ENCODE peak calls at places on chromosome 10, in nine cellular contexts. H is GM20000, K is astrocyte of the cerebellum, I is cardiac fibroblast, T is PC-9, B is epithelial cell of esophagus, R is psoas muscle, S is AG04450, L is MM.1S. X is an unnamed sample.

GRCh38 chr10:43255644-43256431 is 11.0 kb downstream of the RASGEF1A start:
- DNase-seq in T (no peak), B (peak), K (no peak), L (peak), I (peak), S (no peak), R (no peak), H (peak), X (peak)

GRCh38 chr10:62352356-62352963 is 21.7 kb upstream of the ZNF365 start:
- DNase-seq in H (no peak), R (no peak), I (peak), K (no peak), T (no peak), L (no peak), S (no peak), B (peak), X (no peak)

GRCh38 chr10:74927701-74928100 is 101.3 kb downstream of the KAT6B start:
- DNase-seq in K (no peak), L (no peak), H (no peak), T (no peak), R (no peak), I (peak), B (peak), S (no peak), X (no peak)

GRCh38 chr10:114876602-114877300 is 55.2 kb downstream of the FHIP2A start:
- DNase-seq in B (peak), R (peak), K (no peak), H (peak), L (peak), I (peak), T (peak), S (no peak), X (peak)

GRCh38 chr10:99560277-99561126 is 27.8 kb downstream of the NKX2-3 start:
- DNase-seq in K (no peak), R (no peak), I (peak), S (no peak), B (peak), T (no peak), L (peak), H (peak), X (peak)

GRCh38 chr10:80253266-80253962 is 36.0 kb downstream of the MAT1A start:
- DNase-seq in S (no peak), K (no peak), I (peak), B (no peak), H (peak), T (no peak), L (peak), R (no peak), X (no peak)

GRCh38 chr10:98268694-98269386 is 846 bp upstream of the LOXL4 start:
- DNase-seq in I (peak), T (no peak), L (no peak), R (no peak), K (no peak), S (no peak), B (no peak), H (peak), X (no peak)

GRCh38 chr10:22427890-22428571 is 82.7 kb downstream of the SPAG6 start:
- DNase-seq in L (no peak), H (no peak), B (peak), K (peak), T (peak), I (peak), S (peak), R (no peak), X (no peak)

GRCh38 chr10:59585046-59585700 is 124.5 kb downstream of the SLC16A9 start:
- DNase-seq in T (no peak), K (no peak), H (no peak), R (no peak), S (no peak), I (peak), L (no peak), B (peak), X (no peak)

GRCh38 chr10:76902949-76903348 is 734.7 kb downstream of the KCNMA1 start:
- DNase-seq in B (peak), H (no peak), L (no peak), R (peak), I (peak), S (no peak), T (no peak), K (no peak), X (peak)

GRCh38 chr10:102241444-102242117 is at the start of gene PITX3:
- DNase-seq in H (peak), S (peak), I (peak), R (peak), T (peak), L (peak), B (peak), K (peak), X (peak)

GRCh38 chr10:30047430-30047829 is 12.0 kb downstream of the JCAD start:
- DNase-seq in S (no peak), T (no peak), K (no peak), R (no peak), H (no peak), L (no peak), I (no peak), B (no peak), X (no peak)

GRCh38 chr10:22635650-22636049 is 78.7 kb downstream of the PIP4K2A start:
- DNase-seq in R (no peak), L (no peak), I (no peak), T (no peak), S (no peak), B (no peak), K (no peak), H (no peak), X (no peak)

GRCh38 chr10:5447611-5448071 is 35.3 kb downstream of the NET1 start:
- DNase-seq in T (no peak), K (no peak), S (no peak), H (peak), I (peak), L (peak), R (no peak), B (peak), X (no peak)

GRCh38 chr10:59633063-59633462 is 76.6 kb downstream of the SLC16A9 start:
- DNase-seq in B (no peak), T (no peak), L (no peak), S (no peak), K (no peak), H (no peak), R (no peak), I (no peak), X (no peak)

GRCh38 chr10:102841827-102842345 is 4.7 kb upstream of the CYP17A1 start:
- DNase-seq in S (no peak), L (no peak), R (no peak), K (no peak), B (no peak), T (no peak), I (no peak), H (no peak), X (no peak)

GRCh38 chr10:129627442-129627841 is 160.4 kb downstream of the MGMT start:
- DNase-seq in I (no peak), R (no peak), L (no peak), K (no peak), H (no peak), S (no peak), T (no peak), B (no peak), X (no peak)

GRCh38 chr10:131211965-131212619 is 99.4 kb downstream of the TCERG1L start:
- DNase-seq in S (no peak), L (no peak), T (no peak), H (no peak), R (peak), I (no peak), B (no peak), K (no peak), X (no peak)

GRCh38 chr10:74827694-74828093 is 1.3 kb downstream of the KAT6B start:
- DNase-seq in L (no peak), B (no peak), H (no peak), I (no peak), T (no peak), K (no peak), S (no peak), R (no peak), X (no peak)

GRCh38 chr10:17781856-17782255 is 27.3 kb upstream of the MRC1 start:
- DNase-seq in H (no peak), I (no peak), B (no peak), L (no peak), T (no peak), S (no peak), K (no peak), R (no peak), X (no peak)

GRCh38 chr10:101566333-101567164 is 21.5 kb downstream of the POLL start:
- DNase-seq in L (no peak), R (peak), K (no peak), B (no peak), I (no peak), H (peak), S (no peak), T (no peak), X (peak)

GRCh38 chr10:132984801-132985545 is 42.6 kb upstream of the CFAP46 start:
- DNase-seq in L (no peak), T (no peak), B (no peak), S (no peak), I (no peak), K (no peak), R (peak), H (no peak), X (no peak)

GRCh38 chr10:125157473-125157865 is 2.9 kb downstream of the CTBP2 start:
- DNase-seq in L (no peak), R (no peak), H (no peak), S (no peak), K (no peak), T (peak), I (no peak), B (no peak), X (no peak)

GRCh38 chr10:33258951-33259350 is 75.5 kb downstream of the NRP1 start:
- DNase-seq in S (no peak), L (no peak), R (no peak), H (no peak), T (no peak), K (no peak), B (peak), I (peak), X (no peak)

GRCh38 chr10:27819781-27820531 is 74.3 kb upstream of the MKX start:
- DNase-seq in R (peak), L (no peak), I (peak), K (peak), B (peak), S (peak), H (no peak), T (no peak), X (no peak)

GRCh38 chr10:125116652-125117310 is 43.6 kb downstream of the CTBP2 start:
- DNase-seq in B (no peak), H (no peak), K (no peak), L (no peak), S (no peak), I (no peak), R (peak), T (no peak), X (no peak)

GRCh38 chr10:62025134-62025794 is 123.8 kb downstream of the ARID5B start:
- DNase-seq in B (peak), S (no peak), I (no peak), R (no peak), K (no peak), H (no peak), T (no peak), L (no peak), X (no peak)

GRCh38 chr10:4867520-4868356 is 41.7 kb downstream of the AKR1E2 start:
- DNase-seq in K (no peak), R (no peak), H (no peak), I (peak), T (no peak), L (no peak), B (no peak), S (no peak), X (peak)

GRCh38 chr10:132655735-132656134 is 118.1 kb downstream of the INPP5A start:
- DNase-seq in L (no peak), T (no peak), R (peak), H (no peak), S (no peak), K (no peak), I (no peak), B (no peak), X (no peak)

GRCh38 chr10:37623506-37623905 is 233.9 kb downstream of the ZNF248 start:
- DNase-seq in K (no peak), L (no peak), T (no peak), S (no peak), H (no peak), R (no peak), I (no peak), B (no peak), X (no peak)

GRCh38 chr10:43262043-43262901 is 4.6 kb downstream of the RASGEF1A start:
- DNase-seq in L (no peak), S (no peak), I (no peak), R (no peak), B (no peak), K (no peak), H (no peak), T (no peak), X (no peak)

GRCh38 chr10:87546221-87546620 is 41.5 kb downstream of the MINPP1 start:
- DNase-seq in S (no peak), I (peak), B (no peak), K (no peak), L (peak), R (no peak), T (no peak), H (no peak), X (no peak)

GRCh38 chr10:78197628-78198272 is 164.1 kb downstream of the RPS24 start:
- DNase-seq in K (no peak), B (no peak), R (no peak), I (no peak), L (peak), H (no peak), T (no peak), S (no peak), X (no peak)

GRCh38 chr10:119687192-119688032 is 36.2 kb downstream of the BAG3 start:
- DNase-seq in S (no peak), L (no peak), K (peak), T (no peak), H (no peak), I (no peak), B (peak), R (no peak), X (peak)

GRCh38 chr10:58436071-58436470 is 50.9 kb downstream of the TFAM start:
- DNase-seq in B (peak), K (no peak), I (peak), T (peak), S (no peak), R (no peak), H (no peak), L (peak), X (peak)

GRCh38 chr10:50932113-50932512 is 46.7 kb upstream of the A1CF start:
- DNase-seq in L (no peak), T (no peak), R (no peak), K (no peak), B (no peak), S (no peak), H (no peak), I (peak), X (no peak)

GRCh38 chr10:86225098-86225782 is 141.4 kb downstream of the GRID1 start:
- DNase-seq in H (no peak), B (peak), S (no peak), T (no peak), K (peak), L (peak), I (peak), R (peak), X (no peak)

DNA sequence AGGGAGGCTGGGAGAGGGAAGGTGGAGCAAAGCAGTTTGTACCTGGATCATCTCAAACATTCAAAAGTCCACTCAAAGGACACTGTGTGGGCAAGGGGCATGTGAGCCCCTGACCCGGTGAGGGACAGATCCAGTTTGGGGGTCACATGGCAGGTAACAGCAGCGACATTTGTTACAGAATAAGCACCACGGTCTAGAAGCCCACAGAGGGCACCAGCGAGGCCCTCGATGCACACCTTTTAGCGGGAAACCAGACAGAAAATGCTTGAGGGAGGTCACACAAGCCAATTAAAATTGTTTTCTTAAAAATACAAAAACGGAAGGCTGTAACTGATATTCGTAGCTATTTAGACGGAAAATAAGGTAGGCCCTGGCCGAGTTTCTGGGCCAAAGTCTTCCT is 144.4 kb downstream of the ZMYND11 start:
- DNase-seq in S (no peak), I (no peak), R (no peak), B (no peak), L (no peak), K (no peak), H (no peak), T (no peak), X (no peak)
- TF ChIP-seq CTCF in S (no peak), I (no peak), R (no peak), B (no peak), L (no peak), K (no peak), H (no peak), T (no peak), X (no peak)

DNA sequence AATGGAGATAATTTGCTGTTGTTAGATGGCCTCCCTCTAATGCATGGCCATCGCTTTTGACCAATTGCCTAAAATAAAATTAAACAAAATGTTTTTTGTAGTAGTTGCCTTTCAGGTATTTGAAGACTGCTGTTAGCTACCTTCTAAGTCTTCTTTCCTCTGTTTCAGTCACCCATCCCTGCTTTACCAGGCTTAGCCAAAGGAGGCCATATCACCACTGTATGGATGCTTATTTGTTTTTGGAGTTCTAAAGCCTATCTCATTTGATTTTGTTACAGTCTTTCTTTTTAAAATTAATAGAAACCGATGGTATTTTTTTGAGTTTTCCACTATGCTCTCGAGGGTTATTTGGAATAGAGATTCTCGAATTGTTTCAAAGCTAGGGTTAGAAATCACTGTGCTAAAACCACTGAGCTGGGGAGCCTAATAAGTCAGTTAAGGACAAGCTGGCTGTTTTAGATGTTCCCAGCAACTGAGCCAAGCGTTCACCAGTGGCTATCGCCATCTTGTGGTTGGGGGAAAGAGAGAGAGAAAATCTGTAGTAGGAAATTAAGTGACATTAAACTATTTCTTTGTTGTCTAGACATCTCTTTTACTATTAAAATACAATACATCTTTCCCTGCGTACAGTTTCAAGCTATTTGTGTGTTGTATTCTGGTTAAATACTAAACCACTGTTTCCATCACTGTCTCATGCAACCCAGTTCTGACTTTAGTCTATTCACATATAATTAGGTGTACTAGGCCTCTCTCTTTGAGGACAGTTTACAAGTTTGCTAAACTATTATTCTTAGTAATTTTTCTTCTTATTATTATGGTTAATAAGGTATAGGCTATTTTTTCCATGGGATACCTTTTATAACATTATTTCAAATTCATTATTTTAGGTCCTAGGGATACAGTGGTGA is 52.2 kb downstream of the GPR158 start:
- DNase-seq in R (no peak), H (peak), S (no peak), I (peak), L (peak), T (no peak), K (peak), B (peak), X (peak)
- TF ChIP-seq CTCF in R (peak), H (peak), S (peak), I (peak), L (peak), T (peak), K (peak), B (peak), X (peak)

GRCh38 chr10:109429956-109430760 is 493.2 kb downstream of the XPNPEP1 start:
- DNase-seq in K (peak), I (peak), H (no peak), R (no peak), T (no peak), B (peak), S (peak), L (no peak), X (no peak)

GRCh38 chr10:109426987-109427386 is 496.3 kb downstream of the XPNPEP1 start:
- DNase-seq in L (no peak), H (no peak), R (no peak), T (no peak), B (no peak), S (no peak), K (no peak), I (no peak), X (no peak)

GRCh38 chr10:109428775-109429480 is 494.4 kb downstream of the XPNPEP1 start:
- DNase-seq in B (no peak), T (no peak), R (no peak), I (no peak), K (no peak), L (no peak), H (no peak), S (no peak), X (no peak)

GRCh38 chr10:109430844-109431243 is 492.5 kb downstream of the XPNPEP1 start:
- DNase-seq in R (no peak), H (no peak), K (no peak), B (no peak), S (no peak), I (no peak), T (no peak), L (no peak), X (no peak)

GRCh38 chr10:109427421-109427820 is 495.9 kb downstream of the XPNPEP1 start:
- DNase-seq in B (no peak), S (no peak), K (no peak), L (no peak), R (no peak), H (no peak), T (no peak), I (peak), X (no peak)
- TF ChIP-seq CTCF in B (no peak), S (peak), K (peak), L (no peak), R (no peak), H (no peak), T (no peak), I (no peak), X (no peak)

GRCh38 chr10:19819419-19820033 is 3.3 kb downstream of the PLXDC2 start:
- DNase-seq in I (peak), K (peak), R (no peak), S (no peak), B (peak), L (peak), H (peak), T (no peak), X (no peak)

GRCh38 chr10:19816420-19817250 is at the start of gene PLXDC2:
- DNase-seq in T (no peak), B (peak), K (peak), I (peak), R (peak), S (peak), H (peak), L (peak), X (peak)

GRCh38 chr10:19815036-19815435 is 1.2 kb upstream of the PLXDC2 start:
- DNase-seq in L (no peak), H (no peak), R (no peak), K (no peak), B (no peak), T (no peak), S (no peak), I (no peak), X (no peak)

GRCh38 chr10:19815478-19816419 is 483 bp upstream of the PLXDC2 start:
- DNase-seq in B (peak), I (peak), S (peak), H (peak), R (peak), L (peak), T (no peak), K (peak), X (peak)

DNA sequence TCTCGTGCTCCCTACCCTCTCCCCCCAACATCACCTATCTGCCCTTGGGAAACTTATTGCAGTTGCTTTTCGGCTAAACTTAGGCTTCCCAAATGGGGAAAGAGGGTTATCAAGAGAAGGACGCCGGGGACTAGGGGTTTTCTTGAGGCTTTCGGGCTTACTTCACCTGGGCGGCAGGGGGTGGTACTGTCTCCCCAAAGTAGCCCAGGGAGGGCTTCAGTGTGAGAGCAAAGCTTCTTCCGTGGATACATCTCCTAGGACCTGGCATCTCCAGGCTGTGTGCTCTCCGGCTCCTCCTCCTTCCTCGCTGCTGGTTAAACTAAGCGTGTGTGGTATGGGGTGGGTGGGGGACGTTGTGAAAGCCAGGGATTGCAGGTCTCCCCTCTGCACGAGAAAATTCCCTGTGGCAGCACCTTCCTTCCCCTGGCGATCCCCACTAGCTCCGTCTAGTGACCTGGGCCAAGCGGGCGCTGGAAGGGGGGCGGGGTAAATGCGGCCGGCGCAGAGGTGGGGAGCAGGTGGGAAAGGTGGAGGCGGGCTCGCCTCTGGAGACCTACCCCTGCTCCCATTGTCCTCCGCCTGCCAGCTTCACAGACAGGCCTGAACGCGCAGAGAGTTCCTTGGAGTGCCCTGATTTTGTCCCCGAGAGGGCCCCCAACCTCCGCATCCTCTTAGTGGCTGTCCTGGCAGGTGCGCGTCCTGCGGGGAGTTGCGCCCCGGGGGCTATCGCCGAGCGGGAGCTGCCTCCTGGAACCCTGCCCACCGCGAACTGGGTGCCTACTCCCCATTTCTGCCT is 1.2 kb downstream of the PLXDC2 start:
- DNase-seq in S (no peak), R (peak), B (peak), H (peak), T (no peak), I (no peak), L (peak), K (no peak), X (peak)
- TF ChIP-seq CTCF in S (peak), R (no peak), B (peak), H (no peak), T (no peak), I (peak), L (peak), K (peak), X (no peak)